ENCODE peak calls at places on chromosomes 7 and 10, in eight cellular contexts. One of them, this sample, is unnamed.

GRCh38 chr10:89029785-89030437 is 39.3 kb downstream of the FAS start:
- DNase-seq in thyroid gland: peak
- DNase-seq in IMR-90: peak
- DNase-seq in adrenal gland: peak
- DNase-seq in K562: peak
- DNase-seq in esophagus squamous epithelium: no peak
- DNase-seq in transverse colon: peak
- DNase-seq in A549: peak
- DNase-seq in this sample: peak

GRCh38 chr7:93736970-93737369 is 153.6 kb downstream of the TFPI2 start:
- DNase-seq in transverse colon: no peak
- DNase-seq in IMR-90: no peak
- DNase-seq in A549: no peak
- DNase-seq in adrenal gland: no peak
- DNase-seq in K562: no peak
- DNase-seq in esophagus squamous epithelium: no peak
- DNase-seq in thyroid gland: no peak
- DNase-seq in this sample: no peak

GRCh38 chr10:78326372-78326771 is 292.7 kb downstream of the RPS24 start:
- DNase-seq in IMR-90: no peak
- DNase-seq in transverse colon: no peak
- DNase-seq in esophagus squamous epithelium: no peak
- DNase-seq in adrenal gland: no peak
- DNase-seq in A549: no peak
- DNase-seq in K562: no peak
- DNase-seq in thyroid gland: no peak
- DNase-seq in this sample: no peak

GRCh38 chr10:100970914-100971811 is 1.9 kb downstream of the SEMA4G start:
- DNase-seq in A549: peak
- DNase-seq in transverse colon: peak
- DNase-seq in K562: no peak
- DNase-seq in thyroid gland: no peak
- DNase-seq in esophagus squamous epithelium: no peak
- DNase-seq in adrenal gland: no peak
- DNase-seq in IMR-90: no peak
- DNase-seq in this sample: no peak

GRCh38 chr7:78850093-78850740 is 603.2 kb downstream of the MAGI2 start:
- DNase-seq in thyroid gland: no peak
- DNase-seq in transverse colon: no peak
- DNase-seq in adrenal gland: no peak
- DNase-seq in esophagus squamous epithelium: no peak
- DNase-seq in A549: no peak
- DNase-seq in IMR-90: no peak
- DNase-seq in K562: no peak
- DNase-seq in this sample: no peak

GRCh38 chr10:66860376-66860945 is 65.4 kb upstream of the LRRTM3 start:
- DNase-seq in IMR-90: no peak
- DNase-seq in thyroid gland: no peak
- DNase-seq in esophagus squamous epithelium: no peak
- DNase-seq in K562: no peak
- DNase-seq in transverse colon: no peak
- DNase-seq in A549: no peak
- DNase-seq in adrenal gland: no peak
- DNase-seq in this sample: no peak

GRCh38 chr7:101536232-101536631 is 92.9 kb downstream of the MYL10 start:
- DNase-seq in A549: no peak
- DNase-seq in thyroid gland: peak
- DNase-seq in K562: no peak
- DNase-seq in esophagus squamous epithelium: no peak
- DNase-seq in IMR-90: no peak
- DNase-seq in transverse colon: no peak
- DNase-seq in adrenal gland: peak
- DNase-seq in this sample: peak

GRCh38 chr7:79529896-79530235 is 76.4 kb upstream of the MAGI2 start:
- DNase-seq in thyroid gland: no peak
- DNase-seq in K562: no peak
- DNase-seq in transverse colon: no peak
- DNase-seq in esophagus squamous epithelium: no peak
- DNase-seq in adrenal gland: no peak
- DNase-seq in A549: no peak
- DNase-seq in IMR-90: peak
- DNase-seq in this sample: no peak

GRCh38 chr10:18066947-18067346 is 73.3 kb upstream of the CACNB2 start:
- DNase-seq in adrenal gland: no peak
- DNase-seq in transverse colon: no peak
- DNase-seq in A549: no peak
- DNase-seq in IMR-90: no peak
- DNase-seq in K562: no peak
- DNase-seq in thyroid gland: no peak
- DNase-seq in esophagus squamous epithelium: no peak
- DNase-seq in this sample: no peak

DNA sequence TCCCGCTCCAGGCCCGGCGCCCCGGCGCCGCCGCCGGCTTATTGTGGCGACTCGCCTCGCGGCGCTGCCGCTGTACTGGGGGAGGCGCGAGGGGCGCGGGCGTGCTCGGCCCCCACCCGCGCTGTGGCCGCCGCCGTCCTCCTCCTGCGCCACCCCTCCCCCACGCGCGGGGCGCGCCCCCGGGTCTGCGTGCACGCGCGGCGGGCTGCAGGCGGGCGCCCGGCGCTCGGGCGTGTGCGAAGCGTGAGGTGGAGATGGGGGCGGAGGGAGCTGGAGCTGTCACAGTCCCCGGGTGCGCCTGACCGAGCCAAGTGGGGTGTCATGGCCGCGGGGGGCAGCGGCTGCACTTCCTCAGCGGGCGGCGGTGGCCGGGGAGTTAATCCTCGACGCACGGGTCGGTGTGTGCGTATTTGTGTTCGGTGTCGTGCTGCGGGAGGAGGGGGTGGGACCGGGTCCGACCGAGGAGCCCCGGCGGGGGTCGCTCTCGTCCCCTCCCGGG is 672 bp downstream of the LCOR start:
- DNase-seq in A549: peak
- DNase-seq in transverse colon: peak
- DNase-seq in adrenal gland: peak
- DNase-seq in IMR-90: peak
- DNase-seq in esophagus squamous epithelium: peak
- DNase-seq in K562: no peak
- DNase-seq in thyroid gland: peak
- DNase-seq in this sample: peak
- TF ChIP-seq POLR2A in A549: peak
- TF ChIP-seq POLR2A in transverse colon: peak
- TF ChIP-seq POLR2A in adrenal gland: peak
- TF ChIP-seq POLR2A in IMR-90: no peak
- TF ChIP-seq POLR2A in esophagus squamous epithelium: no peak
- TF ChIP-seq POLR2A in K562: no peak
- TF ChIP-seq POLR2A in thyroid gland: no peak
- TF ChIP-seq POLR2A in this sample: no peak

GRCh38 chr7:147981072-147981813 is 609.3 kb upstream of the C7orf33 start:
- DNase-seq in transverse colon: no peak
- DNase-seq in K562: no peak
- DNase-seq in adrenal gland: no peak
- DNase-seq in A549: no peak
- DNase-seq in esophagus squamous epithelium: no peak
- DNase-seq in IMR-90: no peak
- DNase-seq in thyroid gland: no peak
- DNase-seq in this sample: no peak
- H3K4me3 ChIP-seq in transverse colon: no peak
- H3K4me3 ChIP-seq in K562: no peak
- H3K4me3 ChIP-seq in adrenal gland: no peak
- H3K4me3 ChIP-seq in A549: no peak
- H3K4me3 ChIP-seq in esophagus squamous epithelium: no peak
- H3K4me3 ChIP-seq in IMR-90: no peak
- H3K4me3 ChIP-seq in thyroid gland: no peak
- H3K4me3 ChIP-seq in this sample: no peak

GRCh38 chr7:142006577-142006976 is 10.9 kb downstream of the MGAM start:
- DNase-seq in transverse colon: no peak
- DNase-seq in thyroid gland: no peak
- DNase-seq in K562: no peak
- DNase-seq in esophagus squamous epithelium: no peak
- DNase-seq in IMR-90: no peak
- DNase-seq in A549: no peak
- DNase-seq in adrenal gland: no peak
- DNase-seq in this sample: no peak

GRCh38 chr7:141999219-141999618 is 3.5 kb downstream of the MGAM start:
- DNase-seq in adrenal gland: no peak
- DNase-seq in IMR-90: no peak
- DNase-seq in K562: no peak
- DNase-seq in thyroid gland: no peak
- DNase-seq in transverse colon: no peak
- DNase-seq in esophagus squamous epithelium: no peak
- DNase-seq in A549: no peak
- DNase-seq in this sample: no peak

GRCh38 chr7:142001163-142001874 is 5.6 kb downstream of the MGAM start:
- DNase-seq in adrenal gland: no peak
- DNase-seq in esophagus squamous epithelium: no peak
- DNase-seq in A549: no peak
- DNase-seq in transverse colon: peak
- DNase-seq in IMR-90: no peak
- DNase-seq in K562: no peak
- DNase-seq in thyroid gland: no peak
- DNase-seq in this sample: no peak

GRCh38 chr7:142000244-142000643 is 4.6 kb downstream of the MGAM start:
- DNase-seq in transverse colon: no peak
- DNase-seq in K562: no peak
- DNase-seq in A549: no peak
- DNase-seq in thyroid gland: no peak
- DNase-seq in esophagus squamous epithelium: no peak
- DNase-seq in IMR-90: no peak
- DNase-seq in adrenal gland: no peak
- DNase-seq in this sample: no peak

GRCh38 chr7:142002179-142002578 is 6.5 kb downstream of the MGAM start:
- DNase-seq in thyroid gland: no peak
- DNase-seq in K562: no peak
- DNase-seq in transverse colon: no peak
- DNase-seq in esophagus squamous epithelium: no peak
- DNase-seq in IMR-90: no peak
- DNase-seq in A549: no peak
- DNase-seq in adrenal gland: no peak
- DNase-seq in this sample: no peak
- H3K27ac ChIP-seq in thyroid gland: no peak
- H3K27ac ChIP-seq in K562: no peak
- H3K27ac ChIP-seq in transverse colon: no peak
- H3K27ac ChIP-seq in esophagus squamous epithelium: no peak
- H3K27ac ChIP-seq in IMR-90: no peak
- H3K27ac ChIP-seq in A549: no peak
- H3K27ac ChIP-seq in adrenal gland: no peak
- H3K27ac ChIP-seq in this sample: no peak

GRCh38 chr7:155917836-155918385 is 105.6 kb upstream of the SHH start:
- DNase-seq in K562: no peak
- DNase-seq in transverse colon: no peak
- DNase-seq in esophagus squamous epithelium: no peak
- DNase-seq in IMR-90: no peak
- DNase-seq in adrenal gland: no peak
- DNase-seq in thyroid gland: no peak
- DNase-seq in A549: no peak
- DNase-seq in this sample: no peak
- TF ChIP-seq POLR2A in K562: no peak
- TF ChIP-seq POLR2A in transverse colon: no peak
- TF ChIP-seq POLR2A in esophagus squamous epithelium: no peak
- TF ChIP-seq POLR2A in IMR-90: no peak
- TF ChIP-seq POLR2A in adrenal gland: no peak
- TF ChIP-seq POLR2A in thyroid gland: no peak
- TF ChIP-seq POLR2A in A549: no peak
- TF ChIP-seq POLR2A in this sample: no peak

GRCh38 chr10:104707602-104708160 is 66.6 kb downstream of the SORCS3 start:
- DNase-seq in transverse colon: no peak
- DNase-seq in thyroid gland: no peak
- DNase-seq in adrenal gland: no peak
- DNase-seq in A549: no peak
- DNase-seq in K562: no peak
- DNase-seq in esophagus squamous epithelium: no peak
- DNase-seq in IMR-90: no peak
- DNase-seq in this sample: no peak

GRCh38 chr10:104706886-104707285 is 65.8 kb downstream of the SORCS3 start:
- DNase-seq in adrenal gland: no peak
- DNase-seq in A549: no peak
- DNase-seq in K562: no peak
- DNase-seq in esophagus squamous epithelium: no peak
- DNase-seq in IMR-90: no peak
- DNase-seq in thyroid gland: no peak
- DNase-seq in transverse colon: no peak
- DNase-seq in this sample: no peak

GRCh38 chr10:104711167-104711765 is 70.2 kb downstream of the SORCS3 start:
- DNase-seq in esophagus squamous epithelium: no peak
- DNase-seq in K562: no peak
- DNase-seq in IMR-90: no peak
- DNase-seq in adrenal gland: no peak
- DNase-seq in thyroid gland: no peak
- DNase-seq in A549: no peak
- DNase-seq in transverse colon: no peak
- DNase-seq in this sample: no peak
- H3K4me3 ChIP-seq in esophagus squamous epithelium: no peak
- H3K4me3 ChIP-seq in K562: no peak
- H3K4me3 ChIP-seq in IMR-90: no peak
- H3K4me3 ChIP-seq in adrenal gland: no peak
- H3K4me3 ChIP-seq in thyroid gland: no peak
- H3K4me3 ChIP-seq in A549: no peak
- H3K4me3 ChIP-seq in transverse colon: no peak
- H3K4me3 ChIP-seq in this sample: no peak

GRCh38 chr10:4803822-4804221 is 22.2 kb upstream of the AKR1E2 start:
- DNase-seq in IMR-90: no peak
- DNase-seq in adrenal gland: no peak
- DNase-seq in K562: no peak
- DNase-seq in transverse colon: no peak
- DNase-seq in A549: no peak
- DNase-seq in thyroid gland: no peak
- DNase-seq in esophagus squamous epithelium: no peak
- DNase-seq in this sample: no peak
- H3K27ac ChIP-seq in IMR-90: peak
- H3K27ac ChIP-seq in adrenal gland: no peak
- H3K27ac ChIP-seq in K562: no peak
- H3K27ac ChIP-seq in transverse colon: no peak
- H3K27ac ChIP-seq in A549: no peak
- H3K27ac ChIP-seq in thyroid gland: no peak
- H3K27ac ChIP-seq in esophagus squamous epithelium: no peak
- H3K27ac ChIP-seq in this sample: no peak

GRCh38 chr10:69088801-69089501 is 1.0 kb downstream of the SRGN start:
- DNase-seq in IMR-90: peak
- DNase-seq in adrenal gland: no peak
- DNase-seq in K562: peak
- DNase-seq in transverse colon: no peak
- DNase-seq in thyroid gland: no peak
- DNase-seq in A549: peak
- DNase-seq in esophagus squamous epithelium: no peak
- DNase-seq in this sample: no peak
- TF ChIP-seq POLR2A in IMR-90: no peak
- TF ChIP-seq POLR2A in adrenal gland: peak
- TF ChIP-seq POLR2A in K562: peak
- TF ChIP-seq POLR2A in transverse colon: peak
- TF ChIP-seq POLR2A in thyroid gland: no peak
- TF ChIP-seq POLR2A in A549: no peak
- TF ChIP-seq POLR2A in esophagus squamous epithelium: no peak
- TF ChIP-seq POLR2A in this sample: no peak

GRCh38 chr10:125016611-125017202 is 74.8 kb downstream of the ZRANB1 start:
- DNase-seq in K562: no peak
- DNase-seq in esophagus squamous epithelium: no peak
- DNase-seq in A549: no peak
- DNase-seq in adrenal gland: no peak
- DNase-seq in thyroid gland: peak
- DNase-seq in IMR-90: no peak
- DNase-seq in transverse colon: no peak
- DNase-seq in this sample: peak
- H3K4me3 ChIP-seq in K562: no peak
- H3K4me3 ChIP-seq in esophagus squamous epithelium: no peak
- H3K4me3 ChIP-seq in A549: no peak
- H3K4me3 ChIP-seq in adrenal gland: no peak
- H3K4me3 ChIP-seq in thyroid gland: no peak
- H3K4me3 ChIP-seq in IMR-90: no peak
- H3K4me3 ChIP-seq in transverse colon: no peak
- H3K4me3 ChIP-seq in this sample: no peak